ENCODE peak calls at places on chromosomes 6 and 20, in six cellular contexts. Y, C, M, X, N and F are unnamed samples.
A peak's percentile ranks its signal among the peaks of the same experiment; 100 is the strongest.

GRCh38 chr6:125787791-125788190 is 3.0 kb upstream of the NCOA7 start:
- DNase-seq in Y (peak; percentile 49), C (no peak), M (no peak), X (no peak), N (no peak), F (no peak)

GRCh38 chr6:50853924-50854323 is 35.3 kb downstream of the TFAP2B start:
- DNase-seq in Y (no peak), C (no peak), M (no peak), X (no peak), N (no peak), F (no peak)

GRCh38 chr20:32972181-32973076 is 31.8 kb downstream of the SUN5 start:
- DNase-seq in Y (no peak), C (peak; percentile 28), M (peak; percentile 42), X (peak; percentile 66), N (no peak), F (no peak)

GRCh38 chr20:24559114-24559513 is 89.7 kb downstream of the SYNDIG1 start:
- DNase-seq in Y (no peak), C (no peak), M (no peak), X (no peak), N (no peak), F (no peak)

GRCh38 chr6:170006524-170007467 is 255.4 kb downstream of the ERMARD start:
- DNase-seq in Y (no peak), C (peak; percentile 45), M (no peak), X (peak; percentile 96), N (no peak), F (no peak)

GRCh38 chr6:149170564-149171452 is 146.7 kb upstream of the TAB2 start:
- DNase-seq in Y (no peak), C (no peak), M (peak; percentile 28), X (no peak), N (peak; percentile 21), F (no peak)

GRCh38 chr6:147245693-147246092 is 41.5 kb downstream of the STXBP5 start:
- DNase-seq in Y (no peak), C (no peak), M (no peak), X (peak; percentile 48), N (no peak), F (no peak)

GRCh38 chr6:74133073-74133472 is 437.1 kb downstream of the CD109 start:
- DNase-seq in Y (no peak), C (peak; percentile 19), M (no peak), X (no peak), N (no peak), F (no peak)

GRCh38 chr6:118350881-118351430 is 197.1 kb upstream of the PLN start:
- DNase-seq in Y (no peak), C (no peak), M (no peak), X (no peak), N (no peak), F (peak; percentile 37)

GRCh38 chr6:111540971-111541719 is 58.1 kb upstream of the REV3L start:
- DNase-seq in Y (no peak), C (no peak), M (no peak), X (no peak), N (no peak), F (no peak)

GRCh38 chr20:38805502-38805957 is at the start of gene PPP1R16B:
- DNase-seq in Y (peak; percentile 53), C (peak; percentile 47), M (peak; percentile 38), X (peak; percentile 92), N (peak; percentile 58), F (no peak)

GRCh38 chr20:35368616-35369423 is 43.0 kb downstream of the UQCC1 start:
- DNase-seq in Y (no peak), C (no peak), M (no peak), X (peak; percentile 64), N (peak; percentile 38), F (no peak)

GRCh38 chr6:53033764-53034163 is 31.4 kb upstream of the FBXO9 start:
- DNase-seq in Y (no peak), C (no peak), M (no peak), X (no peak), N (no peak), F (no peak)

GRCh38 chr20:47984437-47984836 is 199.2 kb upstream of the SULF2 start:
- DNase-seq in Y (no peak), C (no peak), M (no peak), X (no peak), N (no peak), F (no peak)

GRCh38 chr6:11142296-11143027 is 30.9 kb upstream of the ERVFRD-1 start:
- DNase-seq in Y (no peak), C (no peak), M (no peak), X (no peak), N (no peak), F (no peak)

GRCh38 chr20:49505518-49505917 is 23.1 kb upstream of the KCNB1 start:
- DNase-seq in Y (no peak), C (no peak), M (no peak), X (peak; percentile 87), N (no peak), F (no peak)

GRCh38 chr6:157773248-157773773 is 49.7 kb upstream of the SNX9 start:
- DNase-seq in Y (no peak), C (no peak), M (no peak), X (no peak), N (no peak), F (no peak)

GRCh38 chr20:49388790-49389189 is 93.7 kb downstream of the KCNB1 start:
- DNase-seq in Y (no peak), C (no peak), M (no peak), X (no peak), N (no peak), F (no peak)

GRCh38 chr20:50518270-50518721 is 8.1 kb downstream of the PTPN1 start:
- DNase-seq in Y (no peak), C (no peak), M (no peak), X (no peak), N (no peak), F (no peak)

GRCh38 chr6:6503186-6503585 is 85.3 kb upstream of the LY86 start:
- DNase-seq in Y (no peak), C (no peak), M (no peak), X (no peak), N (no peak), F (no peak)

GRCh38 chr6:105452924-105453756 is 50.3 kb upstream of the PREP start:
- DNase-seq in Y (peak; percentile 44), C (no peak), M (no peak), X (no peak), N (no peak), F (no peak)

GRCh38 chr6:155936551-155936950 is 480.9 kb upstream of the NOX3 start:
- DNase-seq in Y (no peak), C (no peak), M (no peak), X (no peak), N (no peak), F (no peak)

GRCh38 chr6:71332012-71332411 is 43.4 kb downstream of the OGFRL1 start:
- DNase-seq in Y (no peak), C (no peak), M (no peak), X (no peak), N (no peak), F (no peak)

GRCh38 chr6:33758807-33759206 is 12.1 kb upstream of the IP6K3 start:
- DNase-seq in Y (no peak), C (no peak), M (no peak), X (no peak), N (no peak), F (no peak)

GRCh38 chr20:14334306-14334930 is 3.0 kb downstream of the FLRT3 start:
- DNase-seq in Y (peak; percentile 60), C (no peak), M (no peak), X (peak; percentile 72), N (no peak), F (no peak)

GRCh38 chr6:20432692-20433091 is 31.0 kb downstream of the E2F3 start:
- DNase-seq in Y (no peak), C (no peak), M (no peak), X (no peak), N (no peak), F (no peak)

GRCh38 chr6:44126320-44127149 is 717 bp downstream of the MRPL14 start:
- DNase-seq in Y (peak; percentile 52), C (peak; percentile 83), M (peak; percentile 55), X (peak; percentile 84), N (peak; percentile 30), F (no peak)

GRCh38 chr6:44129841-44130322 is 2.5 kb downstream of the TMEM63B start:
- DNase-seq in Y (peak; percentile 77), C (no peak), M (no peak), X (no peak), N (no peak), F (no peak)

GRCh38 chr6:44127186-44128019 is at the start of the genes MRPL14 and TMEM63B:
- DNase-seq in Y (peak; percentile 87), C (peak; percentile 96), M (peak; percentile 88), X (peak; percentile 94), N (peak; percentile 86), F (no peak)

GRCh38 chr6:44131880-44132279 is 4.5 kb downstream of the TMEM63B start:
- DNase-seq in Y (peak; percentile 66), C (no peak), M (peak; percentile 88), X (peak; percentile 64), N (no peak), F (no peak)

GRCh38 chr6:44128020-44128917 is 915 bp downstream of the TMEM63B start:
- DNase-seq in Y (peak; percentile 31), C (peak; percentile 86), M (peak; percentile 56), X (peak; percentile 80), N (peak; percentile 40), F (no peak)
- TF ChIP-seq CTCF in Y (peak; percentile 36), C (no peak), M (no peak), X (peak; percentile 41), N (peak; percentile 41), F (peak; percentile 2)

DNA sequence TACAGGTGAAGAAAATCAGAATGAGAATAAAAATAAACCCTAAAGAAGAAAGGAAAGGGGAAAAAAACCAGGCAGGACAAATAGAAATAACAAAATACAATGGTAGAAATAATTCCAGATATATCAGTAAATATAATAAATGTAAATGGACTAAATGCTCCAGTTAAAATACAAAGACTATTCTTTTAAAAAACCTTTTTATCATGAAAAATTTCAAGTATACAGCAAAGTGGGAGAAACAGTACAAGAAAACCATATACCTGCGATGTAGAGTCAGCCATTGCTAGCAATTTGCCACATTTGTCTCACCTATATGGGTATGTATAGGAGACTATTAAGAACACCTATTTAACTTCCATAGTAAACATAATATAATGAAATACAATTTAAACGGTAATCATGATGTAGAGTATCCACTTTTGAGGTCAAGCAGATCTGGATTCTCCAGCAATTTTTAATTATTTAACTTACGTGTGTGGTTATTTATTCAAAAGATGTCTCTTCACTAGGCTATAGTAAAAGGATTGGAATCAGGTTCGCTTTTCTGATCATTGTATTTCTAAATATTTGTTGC is 914 bp upstream of the VAPB start:
- DNase-seq in Y (no peak), C (no peak), M (no peak), X (no peak), N (no peak), F (no peak)
- H3K4me3 ChIP-seq in Y (peak overlapping the region; percentile 85), C (no peak overlapping the region), M (peak overlapping the region; percentile 88), X (peak overlapping the region; percentile 70), N (peak overlapping the region; percentile 89), F (no peak overlapping the region)

GRCh38 chr20:17953935-17954334 is 14.7 kb downstream of the SNX5 start:
- DNase-seq in Y (no peak), C (no peak), M (no peak), X (no peak), N (no peak), F (no peak)
- H3K36me3 ChIP-seq in Y (peaks cover 51% of the 10 kb centered on the region), C (peaks cover 51% of the 10 kb centered on the region), M (peaks cover 14% of the 10 kb centered on the region), X (peaks cover 92% of the 10 kb centered on the region), N (peaks cover 74% of the 10 kb centered on the region), F (peaks cover 25% of the 10 kb centered on the region)

DNA sequence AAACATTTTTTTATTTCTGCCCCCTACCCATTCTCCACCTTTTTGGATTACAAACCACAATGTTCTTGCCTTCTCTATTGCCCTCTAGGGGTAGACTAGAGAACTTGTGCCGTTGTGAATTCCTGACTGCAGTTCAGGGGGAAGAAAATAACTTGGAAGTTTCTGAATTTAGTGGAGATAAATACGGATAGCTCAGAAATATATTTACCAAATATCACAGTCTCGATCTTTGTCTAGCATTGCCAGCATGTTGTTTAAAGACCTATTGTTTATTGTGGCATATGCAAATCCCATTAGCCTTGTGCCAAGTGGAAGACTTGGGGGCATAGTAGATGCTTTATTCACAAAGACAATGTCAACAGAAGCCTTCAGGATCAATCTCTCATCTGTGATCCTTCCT is 154.1 kb upstream of the MMS22L start:
- DNase-seq in Y (no peak), C (no peak), M (no peak), X (no peak), N (no peak), F (no peak)
- TF ChIP-seq CTCF in Y (peak; percentile 31), C (peak; percentile 44), M (peak; percentile 39), X (peak; percentile 90), N (peak; percentile 58), F (peak; percentile 90)